ENCODE peak calls at places on chromosomes 3 and 15, in ten cellular contexts. N, O, X, E, L, G, F, H, M and B are unnamed samples. For H3K9me3, the result is how much of the 10 kb centered on the place peaks cover.

GRCh38 chr3:2354702-2355101 is 256.0 kb downstream of the CNTN4 start:
- DNase-seq in N (no peak), O (peak), X (no peak), E (no peak), L (no peak), G (no peak), F (peak), H (no peak), M (no peak), B (no peak)

GRCh38 chr3:124768812-124769211 is 38.6 kb downstream of the UMPS start:
- DNase-seq in N (no peak), O (peak), X (no peak), E (no peak), L (no peak), G (no peak), F (no peak), H (no peak), M (no peak), B (peak)

GRCh38 chr15:66580643-66581042 is 14.8 kb upstream of the LCTL start:
- DNase-seq in N (peak), O (no peak), X (no peak), E (peak), L (no peak), G (no peak), F (no peak), H (no peak), M (no peak), B (no peak)

GRCh38 chr3:186209810-186210752 is 101.2 kb upstream of the ETV5 start:
- DNase-seq in N (peak), O (peak), X (no peak), E (peak), L (peak), G (peak), F (peak), H (peak), M (no peak), B (peak)

GRCh38 chr3:126550488-126551051 is 8.2 kb downstream of the C3orf22 start:
- DNase-seq in N (no peak), O (no peak), X (peak), E (no peak), L (no peak), G (no peak), F (no peak), H (peak), M (peak), B (no peak)

GRCh38 chr15:94080416-94080815 is 150.9 kb upstream of the MCTP2 start:
- DNase-seq in N (no peak), O (no peak), X (no peak), E (peak), L (no peak), G (no peak), F (peak), H (no peak), M (no peak), B (peak)

GRCh38 chr3:114307222-114307840 is 13.5 kb downstream of the TIGIT start:
- DNase-seq in N (no peak), O (no peak), X (no peak), E (no peak), L (no peak), G (no peak), F (no peak), H (no peak), M (no peak), B (no peak)

GRCh38 chr3:122260206-122260605 is 64.8 kb upstream of the CSTA start:
- DNase-seq in N (no peak), O (no peak), X (no peak), E (no peak), L (no peak), G (no peak), F (no peak), H (no peak), M (no peak), B (peak)

GRCh38 chr3:105304487-105304886 is 62.2 kb upstream of the ALCAM start:
- DNase-seq in N (peak), O (no peak), X (no peak), E (no peak), L (no peak), G (no peak), F (no peak), H (no peak), M (no peak), B (peak)

GRCh38 chr15:23035964-23036566 is 3.3 kb downstream of the TUBGCP5 start:
- DNase-seq in N (peak), O (peak), X (peak), E (no peak), L (peak), G (no peak), F (peak), H (no peak), M (no peak), B (peak)

GRCh38 chr15:31471731-31472430 is 145.2 kb downstream of the KLF13 start:
- DNase-seq in N (peak), O (no peak), X (no peak), E (no peak), L (no peak), G (peak), F (peak), H (no peak), M (no peak), B (peak)

GRCh38 chr3:126960604-126960995 is 22.3 kb upstream of the PLXNA1 start:
- DNase-seq in N (no peak), O (no peak), X (no peak), E (peak), L (no peak), G (no peak), F (no peak), H (peak), M (no peak), B (no peak)

GRCh38 chr3:122795674-122795969 is 753 bp downstream of the SLC49A4 start:
- DNase-seq in N (peak), O (no peak), X (no peak), E (no peak), L (no peak), G (no peak), F (no peak), H (no peak), M (no peak), B (peak)

GRCh38 chr15:49060710-49061483 is 14.7 kb upstream of the SECISBP2L start:
- DNase-seq in N (peak), O (no peak), X (no peak), E (no peak), L (no peak), G (peak), F (peak), H (no peak), M (no peak), B (no peak)

GRCh38 chr3:56724580-56725142 is 41.6 kb upstream of the TASOR start:
- DNase-seq in N (no peak), O (no peak), X (no peak), E (no peak), L (no peak), G (no peak), F (no peak), H (no peak), M (no peak), B (no peak)

GRCh38 chr3:195467641-195468390 is 25.0 kb upstream of the ACAP2 start:
- DNase-seq in N (peak), O (no peak), X (no peak), E (no peak), L (no peak), G (no peak), F (no peak), H (no peak), M (no peak), B (peak)

GRCh38 chr3:15476378-15476777 is 45.1 kb downstream of the COLQ start:
- DNase-seq in N (peak), O (no peak), X (no peak), E (no peak), L (no peak), G (no peak), F (no peak), H (no peak), M (no peak), B (no peak)

GRCh38 chr15:100628746-100629145 is 26.4 kb downstream of the ASB7 start:
- DNase-seq in N (no peak), O (no peak), X (no peak), E (no peak), L (no peak), G (no peak), F (no peak), H (no peak), M (no peak), B (no peak)

GRCh38 chr15:31344824-31345605 is 18.4 kb downstream of the KLF13 start:
- DNase-seq in N (no peak), O (no peak), X (no peak), E (peak), L (no peak), G (no peak), F (no peak), H (peak), M (peak), B (no peak)

GRCh38 chr3:142228964-142229363 is 3.6 kb upstream of the GK5 start:
- DNase-seq in N (no peak), O (no peak), X (no peak), E (no peak), L (no peak), G (no peak), F (no peak), H (no peak), M (no peak), B (no peak)

GRCh38 chr15:24848050-24848449 is 106.7 kb upstream of the SNRPN start:
- DNase-seq in N (peak), O (peak), X (no peak), E (peak), L (peak), G (no peak), F (peak), H (no peak), M (no peak), B (no peak)

GRCh38 chr15:42087926-42088800 is 6.2 kb downstream of the PLA2G4D start:
- DNase-seq in N (no peak), O (no peak), X (no peak), E (no peak), L (no peak), G (no peak), F (no peak), H (no peak), M (no peak), B (no peak)

GRCh38 chr3:190238871-190239270 is 83.4 kb downstream of the CLDN1 start:
- DNase-seq in N (no peak), O (no peak), X (no peak), E (no peak), L (no peak), G (no peak), F (no peak), H (no peak), M (no peak), B (no peak)

GRCh38 chr3:32951410-32951811 is at the start of gene CCR4:
- DNase-seq in N (no peak), O (no peak), X (peak), E (no peak), L (no peak), G (no peak), F (no peak), H (no peak), M (no peak), B (no peak)

GRCh38 chr3:127368186-127369032 is 80.6 kb upstream of the PRR20G start:
- DNase-seq in N (no peak), O (peak), X (no peak), E (no peak), L (no peak), G (no peak), F (no peak), H (peak), M (no peak), B (no peak)

GRCh38 chr3:86988986-86989385 is 2.0 kb downstream of the VGLL3 start:
- DNase-seq in N (no peak), O (no peak), X (no peak), E (no peak), L (no peak), G (no peak), F (peak), H (no peak), M (no peak), B (no peak)

GRCh38 chr3:86988235-86988634 is 2.7 kb downstream of the VGLL3 start:
- DNase-seq in N (peak), O (no peak), X (no peak), E (no peak), L (no peak), G (no peak), F (peak), H (no peak), M (no peak), B (peak)

GRCh38 chr3:86987421-86987715 is 3.6 kb downstream of the VGLL3 start:
- DNase-seq in N (no peak), O (no peak), X (no peak), E (no peak), L (no peak), G (no peak), F (no peak), H (no peak), M (no peak), B (no peak)

GRCh38 chr3:86985427-86985826 is 5.5 kb downstream of the VGLL3 start:
- DNase-seq in N (no peak), O (no peak), X (no peak), E (no peak), L (no peak), G (no peak), F (peak), H (no peak), M (no peak), B (no peak)

GRCh38 chr3:86986666-86987420 is 4.1 kb downstream of the VGLL3 start:
- DNase-seq in N (peak), O (no peak), X (no peak), E (no peak), L (no peak), G (no peak), F (peak), H (no peak), M (no peak), B (peak)
- H3K27ac ChIP-seq in N (peak), O (no peak), X (no peak), E (peak), L (no peak), G (no peak), F (peak), H (peak), M (no peak), B (peak)

DNA sequence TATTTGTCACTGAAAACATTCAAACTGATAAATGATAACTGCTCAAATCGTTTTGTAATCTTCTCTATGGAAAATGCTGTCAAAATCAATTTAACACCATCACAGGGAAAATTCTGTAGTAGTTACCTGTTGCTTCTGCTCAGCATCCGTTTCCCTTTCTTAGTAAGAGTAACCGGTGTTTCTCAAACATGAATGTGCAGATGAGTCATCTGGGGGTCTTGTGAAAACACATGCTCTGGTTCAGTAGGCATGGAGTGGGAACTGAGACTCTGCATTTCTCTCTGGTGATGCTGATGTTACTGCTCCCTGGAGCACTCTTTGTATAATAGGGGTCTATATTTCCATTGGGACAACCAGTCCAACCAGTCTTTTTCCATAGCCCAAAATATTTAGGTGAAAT is 145.1 kb downstream of the SEMA6D start:
- DNase-seq in N (no peak), O (no peak), X (no peak), E (no peak), L (no peak), G (no peak), F (no peak), H (no peak), M (no peak), B (no peak)
- H3K9me3 ChIP-seq in N (under half), O (under half), X (under half), E (under half), L (under half), G (under half), F (under half), H (under half), M (under half), B (under half)

DNA sequence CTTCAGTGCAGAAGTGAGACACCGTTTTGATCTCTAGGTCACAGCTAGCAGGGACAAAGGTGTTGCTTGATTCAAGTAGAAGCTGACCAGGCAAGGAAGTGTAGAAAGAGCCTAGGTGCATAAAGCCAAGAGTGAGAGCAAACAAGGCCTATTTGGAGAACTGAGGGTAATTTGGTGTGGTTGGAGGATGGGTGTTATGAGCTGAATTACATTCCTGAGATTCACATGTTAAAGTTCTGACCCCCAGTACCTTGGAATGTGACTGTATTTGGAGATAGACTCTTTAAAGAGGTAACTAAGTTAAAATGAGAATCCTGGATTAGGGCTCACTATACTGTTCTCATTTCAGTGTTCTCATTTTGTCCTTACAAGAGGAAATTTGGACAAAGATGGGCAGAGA is 191.3 kb downstream of the ZMAT3 start:
- DNase-seq in N (no peak), O (no peak), X (no peak), E (no peak), L (no peak), G (no peak), F (no peak), H (no peak), M (no peak), B (no peak)
- H3K27ac ChIP-seq in N (no peak), O (no peak), X (no peak), E (no peak), L (no peak), G (no peak), F (no peak), H (no peak), M (no peak), B (no peak)

DNA sequence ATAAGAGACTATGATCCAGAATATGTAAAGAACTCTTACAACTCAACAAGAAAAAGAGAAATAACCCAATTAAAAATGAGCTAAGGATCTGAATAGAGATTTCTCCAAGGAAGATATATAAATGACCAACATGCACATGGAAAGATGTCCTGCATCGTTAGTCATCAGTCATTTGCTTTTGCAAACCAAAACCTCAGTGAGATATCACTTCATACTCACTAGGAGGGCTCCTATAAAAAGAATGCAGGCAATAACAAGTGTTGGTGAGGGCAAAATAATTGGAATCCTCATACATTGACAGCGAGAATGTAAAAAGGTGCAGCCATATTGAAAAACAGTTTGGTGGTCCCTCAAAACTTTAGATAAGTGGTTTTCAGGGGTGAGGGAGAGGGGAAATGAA is 56.9 kb downstream of the EXOG start:
- DNase-seq in N (no peak), O (no peak), X (no peak), E (no peak), L (no peak), G (no peak), F (no peak), H (no peak), M (no peak), B (no peak)
- H3K9me3 ChIP-seq in N (under half), O (under half), X (under half), E (under half), L (under half), G (under half), F (under half), H (under half), M (under half), B (under half)

GRCh38 chr15:43793647-43794046 is 1.5 kb downstream of the SERF2 start:
- DNase-seq in N (no peak), O (no peak), X (no peak), E (no peak), L (no peak), G (no peak), F (no peak), H (no peak), M (no peak), B (no peak)

GRCh38 chr15:43794269-43795037 is 2.3 kb downstream of the SERF2 start:
- DNase-seq in N (peak), O (no peak), X (no peak), E (no peak), L (peak), G (no peak), F (peak), H (no peak), M (no peak), B (no peak)

GRCh38 chr15:43796566-43796965 is 3.5 kb downstream of the SERINC4 start:
- DNase-seq in N (no peak), O (no peak), X (no peak), E (no peak), L (no peak), G (no peak), F (no peak), H (no peak), M (no peak), B (no peak)

GRCh38 chr15:43795997-43796396 is 3.9 kb downstream of the SERF2 start:
- DNase-seq in N (no peak), O (no peak), X (no peak), E (no peak), L (no peak), G (no peak), F (no peak), H (no peak), M (no peak), B (no peak)

DNA sequence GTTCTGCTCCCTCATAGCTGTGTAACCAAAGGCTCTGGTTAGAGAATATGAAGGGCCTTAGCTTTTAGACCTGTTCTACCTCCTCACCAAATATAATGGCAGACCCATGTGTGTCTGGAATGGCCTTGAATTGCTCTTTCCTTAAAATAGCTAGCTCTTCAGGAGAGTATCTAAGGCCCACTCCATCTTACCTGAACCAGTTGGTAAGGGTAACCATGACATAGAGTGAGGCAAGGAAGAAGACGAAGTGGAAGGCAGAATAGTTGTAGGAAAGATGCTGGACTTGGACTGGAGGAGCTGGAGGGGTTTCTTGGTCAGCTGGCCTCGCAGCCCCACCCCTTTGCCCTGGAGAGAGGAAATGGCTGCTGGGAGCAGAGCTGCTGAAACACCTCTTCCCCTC is 3.1 kb downstream of the SERF2 start:
- DNase-seq in N (no peak), O (no peak), X (no peak), E (no peak), L (no peak), G (no peak), F (no peak), H (no peak), M (no peak), B (no peak)
- H3K27ac ChIP-seq in N (no peak), O (no peak), X (no peak), E (peak), L (peak), G (no peak), F (no peak), H (peak), M (peak), B (no peak)

GRCh38 chr15:28114721-28115622 is 15.9 kb upstream of the OCA2 start:
- DNase-seq in N (peak), O (no peak), X (no peak), E (no peak), L (no peak), G (no peak), F (no peak), H (peak), M (no peak), B (no peak)

GRCh38 chr15:28115871-28116270 is 16.8 kb upstream of the OCA2 start:
- DNase-seq in N (no peak), O (no peak), X (no peak), E (no peak), L (no peak), G (no peak), F (no peak), H (peak), M (no peak), B (no peak)

GRCh38 chr15:28113426-28114113 is 14.5 kb upstream of the OCA2 start:
- DNase-seq in N (no peak), O (no peak), X (no peak), E (no peak), L (no peak), G (no peak), F (no peak), H (peak), M (no peak), B (no peak)

GRCh38 chr15:28112962-28113361 is 13.8 kb upstream of the OCA2 start:
- DNase-seq in N (no peak), O (no peak), X (no peak), E (no peak), L (no peak), G (no peak), F (no peak), H (peak), M (no peak), B (no peak)

DNA sequence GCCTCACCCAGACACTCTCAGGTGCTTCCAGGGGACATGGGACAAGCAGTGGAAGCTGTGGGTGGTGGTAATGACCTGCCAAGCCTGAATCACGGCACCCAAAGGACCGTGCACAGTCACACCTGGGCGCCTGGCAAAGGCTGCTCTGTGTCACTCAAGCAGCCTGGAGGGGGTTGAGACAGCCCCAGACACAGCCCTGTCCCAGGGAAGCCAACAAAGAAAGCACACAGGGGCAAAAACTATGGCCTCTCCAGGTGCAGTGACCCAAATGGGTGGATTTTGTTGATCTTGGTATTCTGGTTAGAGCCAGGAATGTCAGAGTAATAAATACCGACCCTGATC is 15.0 kb upstream of the OCA2 start:
- DNase-seq in N (no peak), O (no peak), X (no peak), E (no peak), L (no peak), G (no peak), F (no peak), H (no peak), M (no peak), B (no peak)
- H3K9me3 ChIP-seq in N (under half), O (under half), X (under half), E (under half), L (under half), G (under half), F (under half), H (under half), M (under half), B (under half)

GRCh38 chr3:53163459-53164387 is 2.7 kb downstream of the PRKCD start:
- DNase-seq in N (no peak), O (no peak), X (no peak), E (no peak), L (no peak), G (no peak), F (no peak), H (no peak), M (no peak), B (no peak)
- H3K27ac ChIP-seq in N (no peak), O (no peak), X (no peak), E (peak), L (peak), G (no peak), F (no peak), H (peak), M (peak), B (no peak)

GRCh38 chr3:163552659-163552966 is 1525.7 kb downstream of the SI start:
- DNase-seq in N (no peak), O (no peak), X (no peak), E (no peak), L (no peak), G (no peak), F (no peak), H (peak), M (no peak), B (no peak)
- H3K9me3 ChIP-seq in N (under half), O (under half), X (under half), E (under half), L (under half), G (under half), F (under half), H (under half), M (under half), B (under half)